ENCODE peak calls at places on chromosome 1, in seven cellular contexts. F, K, P, O, X, G and U are unnamed samples.

GRCh38 chr1:228270032-228270431 is 62.2 kb downstream of the OBSCN start:
- DNase-seq in F (no peak), K (peak), P (peak), O (no peak), X (no peak), G (no peak), U (no peak)

GRCh38 chr1:182995894-182996293 is 27.3 kb upstream of the LAMC1 start:
- DNase-seq in F (no peak), K (no peak), P (no peak), O (no peak), X (no peak), G (no peak), U (no peak)

GRCh38 chr1:180231506-180232420 is 1.7 kb downstream of the LHX4 start:
- DNase-seq in F (no peak), K (peak), P (peak), O (no peak), X (peak), G (peak), U (peak)

GRCh38 chr1:218164930-218165686 is 120.0 kb upstream of the RRP15 start:
- DNase-seq in F (no peak), K (peak), P (no peak), O (no peak), X (peak), G (no peak), U (peak)

GRCh38 chr1:99814373-99814900 is 35.7 kb upstream of the AGL start:
- DNase-seq in F (no peak), K (no peak), P (no peak), O (no peak), X (no peak), G (no peak), U (no peak)

GRCh38 chr1:203769505-203770343 is 4.7 kb downstream of the LAX1 start:
- DNase-seq in F (peak), K (peak), P (peak), O (no peak), X (no peak), G (peak), U (no peak)

GRCh38 chr1:34906756-34907155 is 22.7 kb downstream of the DLGAP3 start:
- DNase-seq in F (no peak), K (no peak), P (no peak), O (no peak), X (no peak), G (no peak), U (no peak)

GRCh38 chr1:167412072-167412471 is 106.3 kb downstream of the CD247 start:
- DNase-seq in F (no peak), K (no peak), P (no peak), O (no peak), X (no peak), G (no peak), U (no peak)

GRCh38 chr1:11354893-11355593 is 82.0 kb downstream of the UBIAD1 start:
- DNase-seq in F (no peak), K (no peak), P (no peak), O (no peak), X (no peak), G (no peak), U (no peak)

GRCh38 chr1:245604979-245605378 is 450.2 kb downstream of the KIF26B start:
- DNase-seq in F (no peak), K (no peak), P (no peak), O (no peak), X (peak), G (no peak), U (no peak)

GRCh38 chr1:228500143-228500736 is 13.1 kb downstream of the RNF187 start:
- DNase-seq in F (no peak), K (no peak), P (no peak), O (no peak), X (no peak), G (no peak), U (no peak)

GRCh38 chr1:156692958-156693857 is 12.2 kb downstream of the CRABP2 start:
- DNase-seq in F (peak), K (no peak), P (no peak), O (no peak), X (peak), G (no peak), U (no peak)

GRCh38 chr1:26744075-26744958 is 43.4 kb upstream of the PIGV start:
- DNase-seq in F (no peak), K (peak), P (peak), O (peak), X (peak), G (peak), U (peak)

GRCh38 chr1:209354111-209354839 is 229.2 kb upstream of the CAMK1G start:
- DNase-seq in F (peak), K (peak), P (peak), O (peak), X (peak), G (peak), U (peak)

GRCh38 chr1:181807251-181807650 is 254.3 kb downstream of the ZNF648 start:
- DNase-seq in F (no peak), K (no peak), P (no peak), O (no peak), X (no peak), G (no peak), U (no peak)

GRCh38 chr1:4101434-4102150 is 201.5 kb upstream of the C1orf174 start:
- DNase-seq in F (no peak), K (no peak), P (no peak), O (no peak), X (no peak), G (peak), U (no peak)

GRCh38 chr1:168287237-168287664 is 6.6 kb downstream of the TBX19 start:
- DNase-seq in F (no peak), K (no peak), P (peak), O (no peak), X (no peak), G (no peak), U (no peak)

GRCh38 chr1:98277111-98277510 is 356.3 kb upstream of the DPYD start:
- DNase-seq in F (no peak), K (no peak), P (peak), O (no peak), X (no peak), G (no peak), U (no peak)

GRCh38 chr1:222288056-222288455 is 259.8 kb downstream of the HHIPL2 start:
- DNase-seq in F (no peak), K (no peak), P (peak), O (no peak), X (no peak), G (no peak), U (no peak)

GRCh38 chr1:171134194-171134924 is 43.7 kb downstream of the FMO3 start:
- DNase-seq in F (no peak), K (no peak), P (no peak), O (no peak), X (no peak), G (no peak), U (no peak)

GRCh38 chr1:212938846-212939245 is 11.5 kb upstream of the VASH2 start:
- DNase-seq in F (no peak), K (no peak), P (no peak), O (no peak), X (no peak), G (no peak), U (no peak)

GRCh38 chr1:61322769-61323168 is 240.4 kb downstream of the NFIA start:
- DNase-seq in F (no peak), K (no peak), P (no peak), O (no peak), X (no peak), G (no peak), U (no peak)

GRCh38 chr1:6262570-6263420 is 1.9 kb upstream of the GPR153 start:
- DNase-seq in F (no peak), K (peak), P (peak), O (no peak), X (no peak), G (no peak), U (no peak)

GRCh38 chr1:223727541-223727940 is 15.2 kb downstream of the CAPN2 start:
- DNase-seq in F (no peak), K (no peak), P (no peak), O (no peak), X (no peak), G (no peak), U (no peak)

GRCh38 chr1:239976130-239976968 is 115.3 kb upstream of the FMN2 start:
- DNase-seq in F (no peak), K (peak), P (peak), O (peak), X (peak), G (no peak), U (peak)

GRCh38 chr1:199646761-199647160 is 380.7 kb upstream of the NR5A2 start:
- DNase-seq in F (no peak), K (no peak), P (no peak), O (no peak), X (no peak), G (no peak), U (no peak)

GRCh38 chr1:35500439-35500838 is 56.8 kb downstream of the KIAA0319L start:
- DNase-seq in F (no peak), K (no peak), P (no peak), O (no peak), X (no peak), G (no peak), U (no peak)

GRCh38 chr1:227754958-227755357 is 19.7 kb downstream of the SNAP47 start:
- DNase-seq in F (no peak), K (no peak), P (no peak), O (no peak), X (no peak), G (no peak), U (no peak)

GRCh38 chr1:58823481-58824010 is 39.7 kb upstream of the JUN start:
- DNase-seq in F (no peak), K (no peak), P (peak), O (peak), X (no peak), G (no peak), U (no peak)

GRCh38 chr1:229889031-229889517 is 178.0 kb upstream of the GALNT2 start:
- DNase-seq in F (no peak), K (no peak), P (no peak), O (no peak), X (no peak), G (no peak), U (no peak)

GRCh38 chr1:116179398-116179797 is 68.2 kb downstream of the MAB21L3 start:
- DNase-seq in F (no peak), K (peak), P (no peak), O (no peak), X (no peak), G (no peak), U (no peak)

GRCh38 chr1:21933397-21934248 is 3.5 kb downstream of the HSPG2 start:
- DNase-seq in F (no peak), K (peak), P (no peak), O (no peak), X (peak), G (peak), U (no peak)

GRCh38 chr1:163440090-163440489 is 118.3 kb downstream of the NUF2 start:
- DNase-seq in F (no peak), K (no peak), P (no peak), O (no peak), X (no peak), G (no peak), U (no peak)

GRCh38 chr1:29689372-29690030 is 453.2 kb downstream of the PTPRU start:
- DNase-seq in F (no peak), K (no peak), P (no peak), O (no peak), X (peak), G (peak), U (no peak)
- TF ChIP-seq CTCF in F (no peak), K (no peak), P (no peak), O (no peak), X (peak), G (no peak), U (no peak)

GRCh38 chr1:19892628-19893168 is 10.5 kb downstream of the OTUD3 start:
- DNase-seq in F (no peak), K (no peak), P (peak), O (no peak), X (no peak), G (no peak), U (no peak)

GRCh38 chr1:19892129-19892528 is 9.9 kb downstream of the OTUD3 start:
- DNase-seq in F (no peak), K (no peak), P (no peak), O (no peak), X (no peak), G (no peak), U (no peak)

GRCh38 chr1:19894218-19894617 is 12.0 kb downstream of the OTUD3 start:
- DNase-seq in F (no peak), K (no peak), P (peak), O (no peak), X (no peak), G (no peak), U (no peak)

GRCh38 chr1:19889656-19890055 is 7.5 kb downstream of the OTUD3 start:
- DNase-seq in F (no peak), K (no peak), P (no peak), O (no peak), X (no peak), G (no peak), U (no peak)

GRCh38 chr1:19893687-19894086 is 11.5 kb downstream of the OTUD3 start:
- DNase-seq in F (no peak), K (no peak), P (no peak), O (no peak), X (no peak), G (no peak), U (no peak)
- TF ChIP-seq CTCF in F (no peak), K (no peak), P (no peak), O (no peak), X (no peak), G (no peak), U (no peak)

GRCh38 chr1:54595956-54596498 is 27.3 kb downstream of the FAM151A start:
- DNase-seq in F (no peak), K (no peak), P (no peak), O (no peak), X (no peak), G (no peak), U (no peak)
- TF ChIP-seq CTCF in F (no peak), K (no peak), P (no peak), O (no peak), X (no peak), G (no peak), U (no peak)

GRCh38 chr1:64966158-64966963 is at the start of gene JAK1:
- DNase-seq in F (peak), K (peak), P (peak), O (no peak), X (peak), G (peak), U (peak)
- TF ChIP-seq CTCF in F (no peak), K (no peak), P (no peak), O (no peak), X (peak), G (no peak), U (no peak)

GRCh38 chr1:29682171-29682917 is 446.0 kb downstream of the PTPRU start:
- DNase-seq in F (no peak), K (peak), P (no peak), O (no peak), X (peak), G (peak), U (no peak)
- TF ChIP-seq CTCF in F (no peak), K (no peak), P (no peak), O (no peak), X (no peak), G (no peak), U (no peak)

DNA sequence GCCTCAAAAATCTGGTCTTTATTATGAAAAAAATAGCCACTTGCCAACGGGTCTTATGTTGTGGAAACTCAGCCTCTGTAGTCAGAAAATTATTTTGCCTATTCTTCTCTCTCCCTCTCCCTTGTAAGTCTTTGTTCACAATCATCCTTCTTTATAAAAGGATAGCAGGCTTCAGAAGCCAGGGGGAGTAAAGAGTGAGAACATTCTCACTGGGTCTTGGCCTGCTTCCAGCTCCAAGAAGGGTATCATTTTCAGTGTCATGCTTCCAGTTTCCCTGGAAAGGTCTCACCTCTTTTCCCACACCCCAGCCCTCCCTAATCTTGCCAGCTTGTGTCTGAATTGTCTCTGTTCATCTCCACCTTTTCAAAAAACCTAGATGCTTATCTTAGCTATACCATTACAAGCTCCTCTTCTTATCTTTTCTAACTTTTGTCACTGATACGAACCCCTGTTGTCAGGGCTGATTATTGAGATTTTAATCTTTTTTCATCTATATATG is 346.2 kb upstream of the LRRC7 start:
- DNase-seq in F (no peak), K (no peak), P (no peak), O (no peak), X (peak), G (no peak), U (no peak)
- TF ChIP-seq CTCF in F (no peak), K (no peak), P (no peak), O (no peak), X (peak), G (no peak), U (no peak)